ENCODE peak calls at places on chromosome 11, in eight cellular contexts. Q is H1, D is MCF 10A, F is progenitor cell of endocrine pancreas, O is cardiac muscle cell, Y is psoas muscle, M is GM12865, Z is mammary epithelial cell. A is an unnamed sample.

GRCh38 chr11:68610452-68611116 is 73.8 kb upstream of the GAL start:
- DNase-seq in Q (no peak), Z (no peak), F (no peak), D (no peak), Y (no peak), M (no peak), O (peak; percentile 40), A (no peak)

GRCh38 chr11:76148941-76149613 is 57.2 kb downstream of the WNT11 start:
- DNase-seq in Z (no peak), M (no peak), Y (no peak), D (no peak), Q (no peak), O (no peak), F (no peak), A (no peak)

GRCh38 chr11:19988598-19988997 is 171.7 kb downstream of the DBX1 start:
- DNase-seq in Q (peak; percentile 15), Z (peak; percentile 91), D (peak; percentile 53), O (peak; percentile 78), F (no peak), Y (peak; percentile 76), M (no peak), A (no peak)

GRCh38 chr11:118705111-118705741 is 25.8 kb upstream of the TREH start:
- DNase-seq in D (no peak), O (no peak), Q (no peak), Y (no peak), F (no peak), Z (no peak), M (peak; percentile 53), A (no peak)

GRCh38 chr11:86978247-86978646 is 23.1 kb upstream of the FZD4 start:
- DNase-seq in Y (peak; percentile 78), Z (no peak), F (no peak), M (no peak), Q (no peak), O (peak; percentile 47), D (peak; percentile 20), A (no peak)

GRCh38 chr11:10443152-10443551 is 11.9 kb upstream of the AMPD3 start:
- DNase-seq in Q (no peak), Z (no peak), Y (no peak), M (no peak), O (no peak), D (no peak), F (no peak), A (no peak)

GRCh38 chr11:80937831-80938230 is 1497.0 kb upstream of the TENM4 start:
- DNase-seq in Z (peak; percentile 38), D (no peak), M (no peak), Q (no peak), Y (no peak), F (no peak), O (no peak), A (no peak)

GRCh38 chr11:9757809-9758675 is 94.2 kb downstream of the SWAP70 start:
- DNase-seq in O (peak; percentile 86), Q (no peak), D (peak; percentile 64), F (peak; percentile 84), Z (peak; percentile 57), Y (peak; percentile 94), M (peak; percentile 94), A (peak; percentile 97)

GRCh38 chr11:32884770-32885384 is 7.7 kb upstream of the QSER1 start:
- DNase-seq in D (peak; percentile 26), M (peak; percentile 41), Y (no peak), Z (no peak), F (no peak), O (peak; percentile 35), Q (no peak), A (no peak)

GRCh38 chr11:120040136-120040840 is 97.6 kb downstream of the TRIM29 start:
- DNase-seq in F (no peak), Y (no peak), D (no peak), Q (no peak), O (no peak), M (no peak), Z (no peak), A (no peak)

GRCh38 chr11:62545437-62546243 is 966 bp downstream of the AHNAK start:
- DNase-seq in D (peak; percentile 96), Q (peak; percentile 53), M (peak; percentile 47), Y (peak; percentile 97), Z (peak; percentile 88), O (peak; percentile 97), F (peak; percentile 47), A (peak; percentile 47)

GRCh38 chr11:117176186-117176585 is 2.4 kb upstream of the SIDT2 start:
- DNase-seq in Y (no peak), Z (no peak), F (no peak), O (no peak), Q (no peak), D (no peak), M (no peak), A (no peak)

GRCh38 chr11:100756556-100756955 is 69.5 kb downstream of the ARHGAP42 start:
- DNase-seq in Q (no peak), Y (no peak), M (no peak), O (peak; percentile 57), F (no peak), Z (no peak), D (no peak), A (no peak)

GRCh38 chr11:12430912-12431311 is 53.5 kb downstream of the PARVA start:
- DNase-seq in Q (no peak), D (peak; percentile 97), M (no peak), Y (peak; percentile 67), F (no peak), Z (peak; percentile 90), O (peak; percentile 95), A (no peak)

GRCh38 chr11:101618691-101619090 is 34.9 kb upstream of the TRPC6 start:
- DNase-seq in F (no peak), O (no peak), Q (no peak), Z (peak; percentile 98), Y (no peak), D (peak; percentile 66), M (no peak), A (no peak)

GRCh38 chr11:116610190-116610589 is 162.6 kb downstream of the BUD13 start:
- DNase-seq in M (no peak), Z (no peak), Q (no peak), F (no peak), O (no peak), Y (no peak), D (no peak), A (no peak)

GRCh38 chr11:83979593-83979992 is 693.4 kb upstream of the CCDC90B start:
- DNase-seq in M (no peak), D (no peak), Q (no peak), Z (no peak), O (no peak), F (no peak), Y (no peak), A (no peak)

GRCh38 chr11:67432655-67433349 is 4.5 kb downstream of the RPS6KB2 start:
- DNase-seq in O (no peak), D (no peak), Y (no peak), M (no peak), Z (no peak), Q (no peak), F (no peak), A (no peak)

GRCh38 chr11:116224154-116224888 is 548.5 kb downstream of the BUD13 start:
- DNase-seq in Q (no peak), D (peak; percentile 14), M (peak; percentile 60), F (peak; percentile 42), O (peak; percentile 48), Z (no peak), Y (no peak), A (peak; percentile 66)

GRCh38 chr11:100855466-100856067 is 168.5 kb downstream of the ARHGAP42 start:
- DNase-seq in O (peak; percentile 78), F (no peak), M (peak; percentile 50), Z (peak; percentile 36), Y (no peak), D (peak; percentile 64), Q (no peak), A (no peak)

GRCh38 chr11:18865261-18865660 is 73.7 kb upstream of the PTPN5 start:
- DNase-seq in M (no peak), O (no peak), F (no peak), Q (no peak), Y (no peak), Z (no peak), D (no peak), A (no peak)

GRCh38 chr11:126669416-126669815 is 313.9 kb downstream of the ST3GAL4 start:
- DNase-seq in Z (no peak), Q (no peak), M (no peak), Y (no peak), D (no peak), O (peak; percentile 22), F (no peak), A (no peak)

GRCh38 chr11:111378773-111379499 is at the start of gene POU2AF1:
- DNase-seq in D (peak; percentile 58), Z (peak; percentile 80), M (peak; percentile 95), F (no peak), Y (no peak), O (peak; percentile 29), Q (no peak), A (peak; percentile 78)
- TF ChIP-seq CTCF in D (no peak), Z (no peak), M (no peak), F (no peak), Y (no peak), O (no peak), Q (no peak), A (no peak)

DNA sequence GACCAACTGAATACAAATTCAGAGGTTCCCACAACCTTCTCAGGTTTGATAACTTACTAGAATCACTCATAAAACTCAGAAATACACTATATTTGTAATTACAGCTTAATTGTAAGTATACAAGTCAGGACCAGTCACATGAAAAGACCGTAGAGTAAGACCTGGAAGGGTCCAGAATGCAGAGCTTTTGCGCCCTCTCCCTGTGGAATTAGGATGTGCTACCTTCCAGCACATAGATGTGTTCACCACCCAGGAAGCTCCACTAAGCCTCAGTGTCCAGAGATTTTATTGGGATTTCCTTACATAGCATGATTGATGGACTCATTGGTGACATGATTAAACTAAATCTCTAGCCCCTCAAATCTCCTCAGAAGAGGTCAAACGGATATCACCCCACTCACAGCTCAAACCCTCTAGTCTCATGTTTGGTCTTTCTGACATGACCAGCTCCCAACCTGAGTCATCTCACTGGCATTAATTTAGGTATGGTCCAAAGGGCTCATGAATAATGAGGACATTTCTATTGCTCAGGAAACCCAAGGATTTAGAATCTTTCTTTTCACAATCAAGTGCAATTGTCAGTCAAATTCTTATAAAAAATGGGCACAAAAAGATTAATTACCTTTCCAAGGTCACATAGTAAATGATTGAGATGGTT is 77.2 kb upstream of the UBASH3B start:
- DNase-seq in Q (no peak), D (peak; percentile 11), Z (no peak), Y (no peak), O (no peak), M (peak; percentile 6), F (no peak), A (no peak)
- TF ChIP-seq CTCF in Q (no peak), D (no peak), Z (no peak), Y (no peak), O (no peak), M (peak; percentile 4), F (no peak), A (no peak)

DNA sequence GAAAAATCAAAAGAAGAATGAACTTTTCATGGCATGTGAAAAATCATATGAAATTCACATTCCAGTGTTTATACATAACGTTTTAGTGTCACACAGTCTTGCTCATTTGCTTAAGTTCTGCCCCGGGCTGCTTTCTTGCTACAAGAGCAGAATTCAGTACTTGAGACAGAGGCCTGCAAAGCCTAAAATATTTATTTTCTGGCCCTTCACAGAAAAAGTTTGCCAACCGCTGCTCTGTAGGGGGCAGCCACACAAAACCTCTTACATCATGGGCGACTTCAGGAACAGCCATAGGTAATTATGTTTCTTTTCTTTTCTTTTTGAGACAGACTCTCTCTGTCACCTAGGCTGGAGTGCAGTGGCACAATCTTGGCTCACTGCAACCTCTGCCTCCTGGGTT is 1.0 kb upstream of the ATG2A start:
- DNase-seq in D (peak; percentile 34), Z (no peak), Q (no peak), O (peak; percentile 72), F (no peak), Y (no peak), M (peak; percentile 46), A (no peak)
- TF ChIP-seq CTCF in D (no peak), Z (peak; percentile 18), Q (no peak), O (peak; percentile 39), F (peak; percentile 35), Y (no peak), M (peak; percentile 17), A (peak; percentile 35)

GRCh38 chr11:112697779-112698178 is 263.4 kb upstream of the NCAM1 start:
- DNase-seq in F (no peak), M (no peak), Y (no peak), D (no peak), Q (no peak), O (no peak), Z (no peak), A (no peak)
- TF ChIP-seq CTCF in F (no peak), M (peak; percentile 3), Y (peak; percentile 9), D (no peak), Q (no peak), O (no peak), Z (peak; percentile 13), A (no peak)

A was measured in GM10248.